ENCODE peak calls at places on chromosomes 4 and X, in nine cellular contexts. One of them, this sample, is unnamed.

GRCh38 chr4:114782842-114783595 is 184.4 kb downstream of the UGT8 start:
- DNase-seq in CD4-positive, CD25-positive, alpha-beta regulatory T cell: no peak
- DNase-seq in hepatocyte: no peak
- DNase-seq in HCT116: no peak
- DNase-seq in CD4-positive, alpha-beta memory T cell: no peak
- DNase-seq in fibroblast of lung: peak; percentile 39
- DNase-seq in left lung: no peak
- DNase-seq in naive thymus-derived CD4-positive, alpha-beta T cell: no peak
- DNase-seq in astrocyte: peak; percentile 14
- DNase-seq in this sample: no peak

GRCh38 chr4:678765-679481 is 4.6 kb downstream of the MYL5 start:
- DNase-seq in astrocyte: no peak
- DNase-seq in hepatocyte: no peak
- DNase-seq in naive thymus-derived CD4-positive, alpha-beta T cell: no peak
- DNase-seq in fibroblast of lung: no peak
- DNase-seq in HCT116: no peak
- DNase-seq in CD4-positive, CD25-positive, alpha-beta regulatory T cell: no peak
- DNase-seq in left lung: peak; percentile 72
- DNase-seq in CD4-positive, alpha-beta memory T cell: no peak
- DNase-seq in this sample: no peak

GRCh38 chrX:25084446-25084845 is 68.7 kb upstream of the ARX start:
- DNase-seq in CD4-positive, CD25-positive, alpha-beta regulatory T cell: no peak
- DNase-seq in naive thymus-derived CD4-positive, alpha-beta T cell: no peak
- DNase-seq in hepatocyte: no peak
- DNase-seq in HCT116: no peak
- DNase-seq in astrocyte: no peak
- DNase-seq in CD4-positive, alpha-beta memory T cell: no peak
- DNase-seq in left lung: no peak
- DNase-seq in fibroblast of lung: no peak
- DNase-seq in this sample: no peak

GRCh38 chr4:95465010-95465409 is 83.8 kb downstream of the UNC5C start:
- DNase-seq in HCT116: no peak
- DNase-seq in astrocyte: no peak
- DNase-seq in left lung: no peak
- DNase-seq in naive thymus-derived CD4-positive, alpha-beta T cell: no peak
- DNase-seq in hepatocyte: no peak
- DNase-seq in CD4-positive, alpha-beta memory T cell: no peak
- DNase-seq in CD4-positive, CD25-positive, alpha-beta regulatory T cell: no peak
- DNase-seq in fibroblast of lung: peak; percentile 4
- DNase-seq in this sample: no peak

GRCh38 chr4:17511950-17512795 is at the start of gene QDPR:
- DNase-seq in astrocyte: peak; percentile 38
- DNase-seq in hepatocyte: peak; percentile 91
- DNase-seq in CD4-positive, CD25-positive, alpha-beta regulatory T cell: peak; percentile 77
- DNase-seq in left lung: peak; percentile 97
- DNase-seq in naive thymus-derived CD4-positive, alpha-beta T cell: peak; percentile 78
- DNase-seq in fibroblast of lung: peak; percentile 69
- DNase-seq in HCT116: peak; percentile 63
- DNase-seq in CD4-positive, alpha-beta memory T cell: peak; percentile 60
- DNase-seq in this sample: peak; percentile 69

GRCh38 chr4:36010531-36010930 is 233.8 kb downstream of the ARAP2 start:
- DNase-seq in CD4-positive, CD25-positive, alpha-beta regulatory T cell: no peak
- DNase-seq in hepatocyte: no peak
- DNase-seq in astrocyte: peak; percentile 83
- DNase-seq in left lung: no peak
- DNase-seq in HCT116: no peak
- DNase-seq in naive thymus-derived CD4-positive, alpha-beta T cell: no peak
- DNase-seq in fibroblast of lung: peak; percentile 83
- DNase-seq in CD4-positive, alpha-beta memory T cell: no peak
- DNase-seq in this sample: no peak

GRCh38 chr4:178937130-178937529 is 1494.9 kb upstream of the AGA start:
- DNase-seq in CD4-positive, CD25-positive, alpha-beta regulatory T cell: no peak
- DNase-seq in hepatocyte: no peak
- DNase-seq in left lung: no peak
- DNase-seq in CD4-positive, alpha-beta memory T cell: no peak
- DNase-seq in fibroblast of lung: peak; percentile 25
- DNase-seq in naive thymus-derived CD4-positive, alpha-beta T cell: no peak
- DNase-seq in HCT116: peak; percentile 4
- DNase-seq in astrocyte: peak; percentile 5
- DNase-seq in this sample: no peak

GRCh38 chr4:16827762-16828724 is 70.4 kb downstream of the LDB2 start:
- DNase-seq in fibroblast of lung: peak; percentile 26
- DNase-seq in naive thymus-derived CD4-positive, alpha-beta T cell: no peak
- DNase-seq in hepatocyte: no peak
- DNase-seq in CD4-positive, alpha-beta memory T cell: no peak
- DNase-seq in CD4-positive, CD25-positive, alpha-beta regulatory T cell: no peak
- DNase-seq in left lung: no peak
- DNase-seq in HCT116: no peak
- DNase-seq in astrocyte: peak; percentile 14
- DNase-seq in this sample: no peak

GRCh38 chr4:5389756-5390155 is 318.6 kb downstream of the EVC2 start:
- DNase-seq in CD4-positive, CD25-positive, alpha-beta regulatory T cell: no peak
- DNase-seq in left lung: no peak
- DNase-seq in fibroblast of lung: no peak
- DNase-seq in HCT116: no peak
- DNase-seq in hepatocyte: no peak
- DNase-seq in naive thymus-derived CD4-positive, alpha-beta T cell: no peak
- DNase-seq in CD4-positive, alpha-beta memory T cell: no peak
- DNase-seq in astrocyte: no peak
- DNase-seq in this sample: no peak

GRCh38 chr4:75892508-75892907 is 9.7 kb downstream of the PPEF2 start:
- DNase-seq in CD4-positive, alpha-beta memory T cell: no peak
- DNase-seq in astrocyte: no peak
- DNase-seq in naive thymus-derived CD4-positive, alpha-beta T cell: no peak
- DNase-seq in HCT116: peak; percentile 33
- DNase-seq in fibroblast of lung: no peak
- DNase-seq in CD4-positive, CD25-positive, alpha-beta regulatory T cell: no peak
- DNase-seq in left lung: no peak
- DNase-seq in hepatocyte: no peak
- DNase-seq in this sample: no peak

GRCh38 chrX:79564362-79564761 is 197.2 kb upstream of the ITM2A start:
- DNase-seq in astrocyte: no peak
- DNase-seq in left lung: no peak
- DNase-seq in fibroblast of lung: no peak
- DNase-seq in naive thymus-derived CD4-positive, alpha-beta T cell: no peak
- DNase-seq in hepatocyte: no peak
- DNase-seq in HCT116: no peak
- DNase-seq in CD4-positive, alpha-beta memory T cell: no peak
- DNase-seq in CD4-positive, CD25-positive, alpha-beta regulatory T cell: no peak
- DNase-seq in this sample: no peak

GRCh38 chrX:79096339-79096638 is 48.2 kb upstream of the GPR174 start:
- DNase-seq in HCT116: no peak
- DNase-seq in hepatocyte: no peak
- DNase-seq in naive thymus-derived CD4-positive, alpha-beta T cell: no peak
- DNase-seq in astrocyte: no peak
- DNase-seq in CD4-positive, alpha-beta memory T cell: peak; percentile 42
- DNase-seq in left lung: no peak
- DNase-seq in CD4-positive, CD25-positive, alpha-beta regulatory T cell: peak; percentile 66
- DNase-seq in fibroblast of lung: no peak
- DNase-seq in this sample: no peak

GRCh38 chr4:125359960-125360628 is 45.3 kb downstream of the FAT4 start:
- DNase-seq in hepatocyte: no peak
- DNase-seq in CD4-positive, alpha-beta memory T cell: no peak
- DNase-seq in astrocyte: no peak
- DNase-seq in CD4-positive, CD25-positive, alpha-beta regulatory T cell: no peak
- DNase-seq in fibroblast of lung: no peak
- DNase-seq in HCT116: no peak
- DNase-seq in naive thymus-derived CD4-positive, alpha-beta T cell: no peak
- DNase-seq in left lung: no peak
- DNase-seq in this sample: no peak

GRCh38 chr4:172963498-172964294 is 204.9 kb upstream of the GALNT7 start:
- DNase-seq in naive thymus-derived CD4-positive, alpha-beta T cell: no peak
- DNase-seq in hepatocyte: no peak
- DNase-seq in CD4-positive, CD25-positive, alpha-beta regulatory T cell: no peak
- DNase-seq in astrocyte: no peak
- DNase-seq in HCT116: no peak
- DNase-seq in left lung: no peak
- DNase-seq in fibroblast of lung: no peak
- DNase-seq in CD4-positive, alpha-beta memory T cell: no peak
- DNase-seq in this sample: no peak

GRCh38 chr4:188139671-188140070 is 430 bp downstream of the TRIML1 start:
- DNase-seq in HCT116: no peak
- DNase-seq in left lung: no peak
- DNase-seq in fibroblast of lung: no peak
- DNase-seq in astrocyte: no peak
- DNase-seq in CD4-positive, CD25-positive, alpha-beta regulatory T cell: no peak
- DNase-seq in CD4-positive, alpha-beta memory T cell: no peak
- DNase-seq in naive thymus-derived CD4-positive, alpha-beta T cell: no peak
- DNase-seq in hepatocyte: no peak
- DNase-seq in this sample: no peak

GRCh38 chr4:99430106-99430505 is 5.0 kb downstream of the ADH7 start:
- DNase-seq in CD4-positive, CD25-positive, alpha-beta regulatory T cell: no peak
- DNase-seq in astrocyte: no peak
- DNase-seq in fibroblast of lung: no peak
- DNase-seq in hepatocyte: no peak
- DNase-seq in HCT116: no peak
- DNase-seq in CD4-positive, alpha-beta memory T cell: no peak
- DNase-seq in naive thymus-derived CD4-positive, alpha-beta T cell: no peak
- DNase-seq in left lung: no peak
- DNase-seq in this sample: no peak

GRCh38 chrX:103254171-103254824 is 657 bp downstream of the TCEAL8 start:
- DNase-seq in astrocyte: peak; percentile 34
- DNase-seq in CD4-positive, CD25-positive, alpha-beta regulatory T cell: peak; percentile 70
- DNase-seq in HCT116: peak; percentile 48
- DNase-seq in CD4-positive, alpha-beta memory T cell: peak; percentile 12
- DNase-seq in hepatocyte: peak; percentile 73
- DNase-seq in naive thymus-derived CD4-positive, alpha-beta T cell: peak; percentile 9
- DNase-seq in fibroblast of lung: peak; percentile 43
- DNase-seq in left lung: peak; percentile 81
- DNase-seq in this sample: peak; percentile 23

DNA sequence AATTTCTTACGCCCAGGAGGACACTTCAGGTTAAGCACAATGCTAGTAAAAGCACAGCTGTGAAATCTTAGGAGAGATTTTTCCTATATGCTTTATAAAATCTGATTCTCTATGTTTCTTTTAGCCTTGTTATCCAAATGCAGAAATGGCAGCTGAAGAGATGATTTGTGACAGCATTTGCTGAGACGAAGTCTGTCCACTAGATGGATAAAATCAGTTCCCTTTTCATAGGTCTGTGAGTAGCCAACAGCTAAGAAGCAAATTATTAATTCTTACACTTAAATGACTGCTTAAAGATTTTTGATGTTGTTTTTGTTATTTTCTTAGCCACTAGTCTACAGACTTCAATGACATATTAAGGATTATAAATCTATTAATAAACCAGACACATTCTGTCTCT is 5.3 kb downstream of the GPM6A start:
- DNase-seq in hepatocyte: no peak
- DNase-seq in CD4-positive, CD25-positive, alpha-beta regulatory T cell: no peak
- DNase-seq in astrocyte: no peak
- DNase-seq in left lung: no peak
- DNase-seq in HCT116: no peak
- DNase-seq in CD4-positive, alpha-beta memory T cell: no peak
- DNase-seq in fibroblast of lung: no peak
- DNase-seq in naive thymus-derived CD4-positive, alpha-beta T cell: no peak
- DNase-seq in this sample: no peak
- H3K27ac ChIP-seq in hepatocyte: no peak overlapping the region
- H3K27ac ChIP-seq in CD4-positive, CD25-positive, alpha-beta regulatory T cell: no peak overlapping the region
- H3K27ac ChIP-seq in astrocyte: no peak overlapping the region
- H3K27ac ChIP-seq in left lung: no peak overlapping the region
- H3K27ac ChIP-seq in HCT116: no peak overlapping the region
- H3K27ac ChIP-seq in CD4-positive, alpha-beta memory T cell: no peak overlapping the region
- H3K27ac ChIP-seq in fibroblast of lung: no peak overlapping the region
- H3K27ac ChIP-seq in naive thymus-derived CD4-positive, alpha-beta T cell: no peak overlapping the region
- H3K27ac ChIP-seq in this sample: no peak overlapping the region

DNA sequence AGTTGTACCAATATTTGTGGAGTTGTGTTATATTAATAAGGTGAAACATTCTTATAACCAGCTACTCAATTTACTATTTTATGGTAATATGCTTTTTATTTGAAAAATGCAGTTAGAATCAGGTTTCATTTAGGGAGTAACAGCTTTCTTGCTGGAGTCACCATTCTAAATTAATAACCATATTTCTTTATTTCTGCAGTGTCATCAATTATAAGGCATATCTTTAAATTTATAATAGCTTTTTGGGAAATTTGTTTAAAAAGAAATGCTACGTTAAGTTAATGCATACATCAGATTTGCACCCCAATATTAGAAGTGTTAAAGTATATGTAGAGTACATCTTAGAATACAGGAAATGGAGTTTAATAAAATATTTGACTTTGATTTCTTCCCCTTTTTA is 18.9 kb downstream of the USP38 start:
- DNase-seq in astrocyte: no peak
- DNase-seq in naive thymus-derived CD4-positive, alpha-beta T cell: no peak
- DNase-seq in CD4-positive, alpha-beta memory T cell: no peak
- DNase-seq in CD4-positive, CD25-positive, alpha-beta regulatory T cell: no peak
- DNase-seq in left lung: no peak
- DNase-seq in hepatocyte: no peak
- DNase-seq in fibroblast of lung: no peak
- DNase-seq in HCT116: no peak
- DNase-seq in this sample: no peak
- H3K36me3 ChIP-seq in astrocyte: peaks cover 38% of the 10 kb centered on the region
- H3K36me3 ChIP-seq in naive thymus-derived CD4-positive, alpha-beta T cell: peaks cover 52% of the 10 kb centered on the region
- H3K36me3 ChIP-seq in CD4-positive, alpha-beta memory T cell: peaks cover 60% of the 10 kb centered on the region
- H3K36me3 ChIP-seq in CD4-positive, CD25-positive, alpha-beta regulatory T cell: peaks cover 77% of the 10 kb centered on the region
- H3K36me3 ChIP-seq in left lung: no peaks in the 10 kb centered on the region
- H3K36me3 ChIP-seq in hepatocyte: peaks cover 6% of the 10 kb centered on the region
- H3K36me3 ChIP-seq in fibroblast of lung: no peaks in the 10 kb centered on the region
- H3K36me3 ChIP-seq in HCT116: peaks cover 36% of the 10 kb centered on the region
- H3K36me3 ChIP-seq in this sample: peaks cover 32% of the 10 kb centered on the region

DNA sequence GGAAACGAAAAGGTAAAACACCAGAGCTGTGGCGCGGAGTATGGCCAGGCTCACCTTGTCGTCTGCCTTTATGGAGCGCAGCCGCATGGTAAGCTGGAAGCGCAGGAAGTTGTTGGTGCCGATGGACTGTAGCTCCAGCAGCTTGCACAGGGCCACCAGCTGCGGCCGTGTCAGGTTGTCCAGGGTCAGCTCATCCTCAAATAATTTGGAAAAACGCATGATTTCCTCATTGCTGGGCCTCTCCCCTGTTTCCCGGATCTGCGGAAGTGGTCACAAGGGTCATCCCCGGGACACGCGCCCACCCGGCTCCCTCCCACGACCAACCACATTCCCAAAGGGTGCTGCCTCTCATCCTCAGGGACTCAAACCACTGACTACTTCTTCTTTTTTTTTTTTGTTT is 23.3 kb downstream of the LETM1 start:
- DNase-seq in naive thymus-derived CD4-positive, alpha-beta T cell: no peak
- DNase-seq in HCT116: no peak
- DNase-seq in CD4-positive, CD25-positive, alpha-beta regulatory T cell: no peak
- DNase-seq in astrocyte: no peak
- DNase-seq in fibroblast of lung: no peak
- DNase-seq in left lung: no peak
- DNase-seq in CD4-positive, alpha-beta memory T cell: no peak
- DNase-seq in hepatocyte: no peak
- DNase-seq in this sample: no peak
- H3K27ac ChIP-seq in naive thymus-derived CD4-positive, alpha-beta T cell: no peak overlapping the region
- H3K27ac ChIP-seq in HCT116: no peak overlapping the region
- H3K27ac ChIP-seq in CD4-positive, CD25-positive, alpha-beta regulatory T cell: no peak overlapping the region
- H3K27ac ChIP-seq in astrocyte: no peak overlapping the region
- H3K27ac ChIP-seq in fibroblast of lung: no peak overlapping the region
- H3K27ac ChIP-seq in left lung: no peak overlapping the region
- H3K27ac ChIP-seq in CD4-positive, alpha-beta memory T cell: no peak overlapping the region
- H3K27ac ChIP-seq in hepatocyte: no peak overlapping the region
- H3K27ac ChIP-seq in this sample: no peak overlapping the region

DNA sequence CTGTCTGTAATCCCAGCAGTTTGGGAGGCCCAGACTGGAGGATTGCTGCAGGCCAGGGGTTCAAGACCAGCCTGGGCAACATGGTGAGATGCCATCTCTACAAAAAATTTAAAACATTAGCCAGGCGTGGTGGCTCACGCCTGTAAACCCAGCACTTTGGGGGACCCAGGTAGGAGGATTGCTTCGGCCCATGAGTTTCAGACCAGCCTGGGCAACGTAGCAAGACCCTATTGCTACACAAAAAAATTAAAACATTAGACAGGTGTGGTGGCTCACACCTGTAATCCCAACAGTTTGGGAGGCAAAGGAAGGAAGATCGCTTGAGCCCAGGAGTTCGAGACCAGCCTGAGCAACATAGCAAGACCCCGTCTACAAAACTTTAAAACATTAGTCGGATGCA is 1.3 kb downstream of the DHRSX start:
- DNase-seq in left lung: no peak
- DNase-seq in fibroblast of lung: no peak
- DNase-seq in HCT116: no peak
- DNase-seq in CD4-positive, alpha-beta memory T cell: no peak
- DNase-seq in CD4-positive, CD25-positive, alpha-beta regulatory T cell: no peak
- DNase-seq in astrocyte: no peak
- DNase-seq in hepatocyte: no peak
- DNase-seq in naive thymus-derived CD4-positive, alpha-beta T cell: no peak
- DNase-seq in this sample: no peak
- H3K36me3 ChIP-seq in left lung: no peaks in the 10 kb centered on the region
- H3K36me3 ChIP-seq in fibroblast of lung: no peaks in the 10 kb centered on the region
- H3K36me3 ChIP-seq in HCT116: no peaks in the 10 kb centered on the region
- H3K36me3 ChIP-seq in CD4-positive, alpha-beta memory T cell: no peaks in the 10 kb centered on the region
- H3K36me3 ChIP-seq in CD4-positive, CD25-positive, alpha-beta regulatory T cell: no peaks in the 10 kb centered on the region
- H3K36me3 ChIP-seq in astrocyte: no peaks in the 10 kb centered on the region
- H3K36me3 ChIP-seq in hepatocyte: no peaks in the 10 kb centered on the region
- H3K36me3 ChIP-seq in naive thymus-derived CD4-positive, alpha-beta T cell: peaks cover 7% of the 10 kb centered on the region
- H3K36me3 ChIP-seq in this sample: no peaks in the 10 kb centered on the region

This sample was measured in CD8-positive, alpha-beta memory T cell.